ENCODE peak calls at places on chromosomes 6 and 20, in six cellular contexts. J, N, C, Q, U and G are unnamed samples.

GRCh38 chr6:23368557-23368956 is 757.5 kb upstream of the NRSN1 start:
- DNase-seq in J (no peak), N (no peak), C (no peak), Q (no peak), U (no peak), G (no peak)

GRCh38 chr6:157715766-157716171 is 107.3 kb upstream of the SNX9 start:
- DNase-seq in J (peak; percentile 94), N (no peak), C (no peak), Q (no peak), U (no peak), G (peak; percentile 55)

GRCh38 chr6:82084324-82084920 is 163.1 kb downstream of the IBTK start:
- DNase-seq in J (no peak), N (no peak), C (no peak), Q (no peak), U (no peak), G (no peak)

GRCh38 chr6:44234101-44235090 is 11.0 kb downstream of the SLC29A1 start:
- DNase-seq in J (peak; percentile 93), N (peak; percentile 94), C (peak; percentile 80), Q (no peak), U (no peak), G (peak; percentile 95)

GRCh38 chr6:156840606-156841005 is 63.4 kb downstream of the ARID1B start:
- DNase-seq in J (no peak), N (no peak), C (peak; percentile 33), Q (no peak), U (no peak), G (no peak)

GRCh38 chr6:110325197-110325596 is 33.0 kb downstream of the METTL24 start:
- DNase-seq in J (no peak), N (no peak), C (no peak), Q (no peak), U (no peak), G (no peak)

GRCh38 chr20:41221614-41222218 is 84.4 kb downstream of the PLCG1 start:
- DNase-seq in J (no peak), N (no peak), C (no peak), Q (no peak), U (no peak), G (no peak)

GRCh38 chr20:49433387-49433786 is 49.1 kb downstream of the KCNB1 start:
- DNase-seq in J (no peak), N (peak; percentile 63), C (no peak), Q (no peak), U (no peak), G (no peak)

GRCh38 chr6:35448191-35448590 is 3.9 kb upstream of the FANCE start:
- DNase-seq in J (no peak), N (no peak), C (no peak), Q (no peak), U (no peak), G (no peak)

GRCh38 chr20:23111307-23111943 is 25.3 kb upstream of the CD93 start:
- DNase-seq in J (no peak), N (peak; percentile 60), C (no peak), Q (no peak), U (no peak), G (no peak)

GRCh38 chr20:44979090-44979621 is 12.8 kb downstream of the STK4 start:
- DNase-seq in J (peak; percentile 72), N (no peak), C (no peak), Q (peak; percentile 93), U (peak; percentile 43), G (peak; percentile 24)

GRCh38 chr6:102309700-102310099 is 916.2 kb downstream of the GRIK2 start:
- DNase-seq in J (no peak), N (no peak), C (no peak), Q (no peak), U (no peak), G (no peak)

GRCh38 chr20:37984018-37984785 is 49.1 kb downstream of the TTI1 start:
- DNase-seq in J (no peak), N (no peak), C (no peak), Q (no peak), U (no peak), G (peak; percentile 56)

GRCh38 chr6:13873288-13874190 is 51.2 kb upstream of the RNF182 start:
- DNase-seq in J (peak; percentile 92), N (peak; percentile 86), C (peak; percentile 62), Q (peak; percentile 60), U (peak; percentile 75), G (peak; percentile 5)

GRCh38 chr6:155248021-155249001 is 15.5 kb upstream of the CLDN20 start:
- DNase-seq in J (peak; percentile 92), N (no peak), C (peak; percentile 34), Q (no peak), U (no peak), G (no peak)

GRCh38 chr20:5131502-5131901 is 4.7 kb downstream of the CDS2 start:
- DNase-seq in J (no peak), N (no peak), C (no peak), Q (no peak), U (no peak), G (no peak)

GRCh38 chr6:5556011-5556410 is 294.7 kb downstream of the FARS2 start:
- DNase-seq in J (no peak), N (no peak), C (no peak), Q (no peak), U (no peak), G (no peak)

GRCh38 chr20:59222239-59222981 is 58.8 kb downstream of the ZNF831 start:
- DNase-seq in J (peak; percentile 95), N (peak; percentile 93), C (peak; percentile 63), Q (peak; percentile 80), U (peak; percentile 87), G (peak; percentile 47)

GRCh38 chr6:42047790-42048405 is 2.4 kb upstream of the TAF8 start:
- DNase-seq in J (peak; percentile 58), N (peak; percentile 75), C (no peak), Q (peak; percentile 35), U (peak; percentile 45), G (no peak)

GRCh38 chr20:48986899-48987298 is 59.2 kb upstream of the CSE1L start:
- DNase-seq in J (no peak), N (no peak), C (peak; percentile 23), Q (no peak), U (no peak), G (no peak)

GRCh38 chr6:150452642-150453243 is 83.9 kb downstream of the IYD start:
- DNase-seq in J (no peak), N (no peak), C (no peak), Q (no peak), U (no peak), G (no peak)

GRCh38 chr20:32985596-32985995 is 18.6 kb downstream of the SUN5 start:
- DNase-seq in J (no peak), N (peak; percentile 27), C (no peak), Q (no peak), U (no peak), G (no peak)

GRCh38 chr6:72933216-72933615 is 292.1 kb downstream of the KHDC1L start:
- DNase-seq in J (no peak), N (no peak), C (no peak), Q (no peak), U (no peak), G (no peak)

GRCh38 chr6:47007657-47008396 is 34.3 kb downstream of the ADGRF1 start:
- DNase-seq in J (no peak), N (no peak), C (no peak), Q (no peak), U (no peak), G (no peak)

GRCh38 chr6:138455746-138456392 is 43.4 kb downstream of the NHSL1 start:
- DNase-seq in J (no peak), N (no peak), C (no peak), Q (peak; percentile 75), U (no peak), G (no peak)